ENCODE peak calls at places on chromosomes 5 and 9, in five cellular contexts. A is fibroblast of mammary gland, X is ovary, B is fibroblast of the aortic adventitia, J is NB4. U is an unnamed sample.

GRCh38 chr9:130450344-130451003 is 5.7 kb downstream of the ASS1 start:
- DNase-seq in B (no peak), X (no peak), J (no peak), A (no peak), U (no peak)

GRCh38 chr5:93831449-93831848 is 90.0 kb upstream of the POU5F2 start:
- DNase-seq in X (no peak), A (peak), B (peak), J (no peak), U (peak)

GRCh38 chr5:32709789-32710334 is 1.3 kb upstream of the NPR3 start:
- DNase-seq in J (peak), B (peak), X (peak), A (peak), U (peak)

GRCh38 chr5:10192309-10192708 is 57.4 kb downstream of the ATPSCKMT start:
- DNase-seq in A (peak), X (no peak), J (no peak), B (peak), U (peak)

GRCh38 chr5:61631438-61631941 is 299.4 kb downstream of the ZSWIM6 start:
- DNase-seq in J (no peak), B (peak), A (peak), X (peak), U (peak)

GRCh38 chr5:133119233-133119711 is 67.5 kb downstream of the HSPA4 start:
- DNase-seq in A (no peak), J (no peak), X (no peak), B (no peak), U (no peak)

GRCh38 chr5:110817437-110817836 is 78.6 kb downstream of the SLC25A46 start:
- DNase-seq in A (peak), X (no peak), B (peak), J (no peak), U (peak)

GRCh38 chr5:129716235-129717030 is 31.5 kb upstream of the MINAR2 start:
- DNase-seq in J (no peak), B (peak), A (peak), X (no peak), U (no peak)

GRCh38 chr9:1319436-1319835 is 269.3 kb downstream of the DMRT2 start:
- DNase-seq in A (no peak), X (no peak), B (no peak), J (no peak), U (no peak)

GRCh38 chr9:70477146-70477745 is 62.8 kb upstream of the KLF9 start:
- DNase-seq in B (no peak), J (no peak), A (peak), X (no peak), U (no peak)

GRCh38 chr9:133640580-133641395 is 4.6 kb downstream of the DBH start:
- DNase-seq in A (no peak), J (no peak), B (no peak), X (no peak), U (no peak)

DNA sequence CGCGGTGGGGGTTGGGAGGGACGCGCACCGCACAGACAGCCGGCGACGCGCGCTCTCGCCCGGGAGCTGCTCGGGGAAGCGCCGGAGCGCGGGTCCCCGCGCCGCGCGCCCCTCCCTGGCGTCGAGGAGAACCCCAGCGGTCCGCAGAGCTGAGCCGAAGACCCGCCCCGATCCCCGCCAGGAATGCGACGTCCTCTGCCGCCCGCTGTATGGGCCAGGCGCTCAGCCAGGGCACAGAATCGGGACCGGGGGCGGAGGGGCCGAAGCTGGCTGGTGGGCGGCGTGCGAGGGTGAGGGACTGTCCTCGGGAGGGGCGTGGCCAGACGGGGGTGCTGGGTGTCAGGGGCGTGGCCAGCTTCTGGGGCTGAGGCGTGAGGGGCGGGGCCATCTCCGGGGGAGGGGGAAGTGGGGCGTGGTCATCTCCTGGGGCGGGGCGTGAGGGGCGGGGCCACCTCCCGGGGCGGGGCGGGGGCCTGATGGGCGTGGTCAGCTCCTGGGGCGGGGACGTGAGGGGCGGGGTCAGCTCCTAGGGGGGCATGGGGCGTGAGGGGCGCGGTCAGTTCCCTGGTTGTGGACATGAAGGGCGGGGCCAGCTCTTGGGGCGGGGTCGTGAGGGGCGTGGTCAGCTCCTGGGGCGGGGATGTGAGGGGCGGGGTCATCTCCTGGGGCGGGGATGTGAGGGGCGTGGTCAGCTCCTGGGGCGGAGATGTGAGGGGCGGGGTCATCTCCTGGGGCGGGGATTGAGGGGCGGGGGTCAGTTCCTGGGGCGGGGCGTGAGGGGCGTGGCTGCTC is 965 bp downstream of the PTGDS start:
- DNase-seq in B (peak), A (peak), X (peak), J (no peak), U (peak)
- H3K4me3 ChIP-seq in B (peak), A (peak), X (peak), J (no peak), U (peak)

DNA sequence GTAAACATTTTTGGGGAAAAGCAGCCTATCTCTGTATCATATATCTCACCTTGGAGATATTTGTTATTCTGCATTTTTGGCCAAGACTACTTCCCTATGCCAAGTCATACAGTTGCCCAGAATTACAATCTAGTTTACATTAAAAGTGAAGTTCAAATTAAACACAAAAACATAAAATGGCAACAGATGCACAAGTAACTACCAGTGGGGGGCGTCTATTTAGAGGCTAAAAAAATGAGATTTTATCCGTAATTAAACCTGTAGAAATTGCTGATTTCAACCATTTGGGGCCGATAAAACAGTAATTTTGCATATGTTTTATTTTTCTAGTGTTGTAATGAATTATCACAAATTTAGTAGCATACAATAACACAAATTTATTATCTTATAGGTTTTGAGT is 787.1 kb upstream of the CHD1 start:
- DNase-seq in X (no peak), J (no peak), B (no peak), A (no peak), U (no peak)
- TF ChIP-seq CTCF in X (no peak), J (no peak), B (no peak), A (no peak), U (no peak)

GRCh38 chr9:138024131-138024530 is 146.5 kb downstream of the CACNA1B start:
- DNase-seq in J (no peak), X (no peak), B (no peak), A (no peak), U (no peak)
- H3K4me3 ChIP-seq in J (no peak), X (no peak), B (no peak), A (no peak), U (no peak)

GRCh38 chr5:90547072-90547536 is 11.5 kb upstream of the ADGRV1 start:
- DNase-seq in X (no peak), A (no peak), B (no peak), J (no peak), U (no peak)

GRCh38 chr5:90548069-90548593 is 10.5 kb upstream of the ADGRV1 start:
- DNase-seq in J (peak), B (no peak), X (no peak), A (no peak), U (no peak)

GRCh38 chr5:90549223-90549622 is 9.4 kb upstream of the ADGRV1 start:
- DNase-seq in X (no peak), J (no peak), B (no peak), A (no peak), U (no peak)

GRCh38 chr5:90545511-90545910 is 13.1 kb upstream of the ADGRV1 start:
- DNase-seq in J (no peak), B (no peak), A (no peak), X (no peak), U (no peak)

DNA sequence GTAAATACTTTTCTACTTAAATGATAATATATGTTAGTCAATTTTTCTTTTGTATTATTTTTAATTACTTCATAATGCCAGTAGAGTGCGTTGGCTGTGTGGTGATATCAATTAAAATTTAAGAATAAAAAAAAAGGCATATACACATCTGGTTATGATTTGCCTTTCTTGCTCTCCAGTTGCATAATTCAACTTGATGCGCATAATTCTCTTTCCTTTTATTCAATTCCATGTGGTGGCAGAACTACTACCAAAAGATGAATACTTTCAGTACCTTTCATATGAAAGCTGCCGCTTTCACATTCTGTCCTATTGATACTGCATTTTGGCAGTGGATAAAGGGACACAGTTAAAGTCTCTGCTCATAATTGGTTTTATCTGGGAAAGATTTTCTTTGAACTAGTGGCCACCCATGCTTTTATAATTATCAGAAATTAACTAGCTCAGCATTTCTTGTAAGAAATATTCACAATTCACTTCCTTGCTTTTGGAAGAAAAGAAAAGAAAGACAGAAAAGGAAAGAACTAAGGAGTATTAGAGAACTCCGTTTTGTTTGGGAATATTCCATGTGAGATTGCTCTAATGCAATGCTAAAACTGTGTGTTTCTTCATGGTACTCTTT is 12.3 kb upstream of the ADGRV1 start:
- DNase-seq in X (no peak), J (no peak), B (no peak), A (peak), U (no peak)
- TF ChIP-seq CTCF in X (no peak), J (no peak), B (no peak), A (no peak), U (no peak)

GRCh38 chr5:88507261-88507660 is 238.6 kb upstream of the TMEM161B start:
- DNase-seq in A (no peak), B (no peak), J (no peak), X (no peak), U (no peak)

GRCh38 chr5:88502179-88503064 is 233.8 kb upstream of the TMEM161B start:
- DNase-seq in X (no peak), J (peak), B (peak), A (no peak), U (no peak)

GRCh38 chr5:88503065-88503394 is 234.4 kb upstream of the TMEM161B start:
- DNase-seq in X (no peak), J (peak), A (no peak), B (no peak), U (no peak)
- H3K4me3 ChIP-seq in X (peak), J (peak), A (peak), B (peak), U (peak)

U was measured in fibroblast of pulmonary artery.